ENCODE peak calls at places on chromosomes 5 and 9, in six cellular contexts. M is astrocyte of the spinal cord, T is cardiac muscle cell, H is spleen, N is thoracic aorta, V is fibroblast of mammary gland. I is an unnamed sample.

GRCh38 chr9:99025616-99026270 is 79.2 kb upstream of the TGFBR1 start:
- DNase-seq in N (no peak), H (no peak), T (no peak), V (no peak), M (no peak), I (no peak)

GRCh38 chr5:174535691-174536090 is 188.7 kb upstream of the MSX2 start:
- DNase-seq in M (peak), V (peak), N (no peak), H (no peak), T (no peak), I (no peak)

GRCh38 chr5:78295035-78295961 is 800 bp upstream of the AP3B1 start:
- DNase-seq in H (peak), M (no peak), V (no peak), T (peak), N (no peak), I (no peak)

GRCh38 chr9:114276908-114277821 is 45.7 kb upstream of the ORM1 start:
- DNase-seq in M (peak), T (peak), H (peak), V (peak), N (no peak), I (no peak)

GRCh38 chr9:95207403-95207802 is 110.1 kb downstream of the FANCC start:
- DNase-seq in H (no peak), N (no peak), M (no peak), T (no peak), V (no peak), I (no peak)

GRCh38 chr9:86034863-86035734 is 64.3 kb downstream of the GOLM1 start:
- DNase-seq in T (peak), M (peak), H (no peak), V (peak), N (no peak), I (no peak)

GRCh38 chr5:104088876-104089778 is 526.5 kb upstream of the NUDT12 start:
- DNase-seq in T (no peak), V (no peak), M (peak), H (no peak), N (no peak), I (no peak)

GRCh38 chr9:120735415-120736126 is 21.3 kb upstream of the MEGF9 start:
- DNase-seq in T (peak), H (peak), M (no peak), V (peak), N (no peak), I (no peak)

GRCh38 chr9:35910613-35911488 is 1.6 kb downstream of the SPAAR start:
- DNase-seq in T (peak), V (peak), N (no peak), M (peak), H (peak), I (no peak)

GRCh38 chr5:135183464-135183863 is 149.4 kb upstream of the PITX1 start:
- DNase-seq in T (no peak), H (no peak), M (no peak), N (no peak), V (no peak), I (no peak)

GRCh38 chr9:14212116-14212515 is 101.8 kb downstream of the NFIB start:
- DNase-seq in H (no peak), N (no peak), V (peak), T (peak), M (peak), I (no peak)

GRCh38 chr9:74132986-74133385 is 364.1 kb upstream of the RORB start:
- DNase-seq in N (no peak), T (no peak), V (no peak), M (no peak), H (no peak), I (no peak)
- TF ChIP-seq CTCF in N (no peak), T (no peak), V (no peak), M (no peak), H (no peak), I (no peak)

GRCh38 chr9:76624381-76625048 is 139.7 kb upstream of the PCA3 start:
- DNase-seq in V (no peak), T (no peak), N (no peak), H (no peak), M (no peak), I (no peak)

GRCh38 chr9:76628155-76628554 is 136.1 kb upstream of the PCA3 start:
- DNase-seq in H (no peak), M (no peak), V (no peak), T (no peak), N (no peak), I (no peak)

GRCh38 chr9:76630916-76631315 is 133.3 kb upstream of the PCA3 start:
- DNase-seq in M (no peak), H (no peak), N (no peak), V (no peak), T (no peak), I (no peak)

GRCh38 chr9:76626980-76627379 is 137.3 kb upstream of the PCA3 start:
- DNase-seq in M (no peak), T (no peak), H (no peak), N (no peak), V (no peak), I (no peak)

GRCh38 chr9:76629205-76629990 is 134.8 kb upstream of the PCA3 start:
- DNase-seq in M (no peak), V (no peak), T (no peak), H (no peak), N (no peak), I (no peak)
- H3K4me3 ChIP-seq in M (no peak), V (no peak), T (no peak), H (no peak), N (no peak), I (no peak)

GRCh38 chr9:6907772-6908381 is 150.1 kb downstream of the KDM4C start:
- DNase-seq in M (peak), N (no peak), H (no peak), T (peak), V (peak), I (no peak)
- TF ChIP-seq CTCF in M (peak), N (peak), H (no peak), T (peak), V (peak), I (peak)

GRCh38 chr5:141506381-141507155 is 17.7 kb downstream of the PCDHGC5 start:
- DNase-seq in H (no peak), N (no peak), T (no peak), V (no peak), M (no peak), I (no peak)
- H3K4me3 ChIP-seq in H (no peak), N (no peak), T (no peak), V (no peak), M (no peak), I (no peak)

GRCh38 chr5:147346006-147346561 is 111.3 kb downstream of the STK32A start:
- DNase-seq in M (no peak), H (no peak), T (no peak), V (peak), N (no peak), I (no peak)
- TF ChIP-seq CTCF in M (no peak), H (no peak), T (no peak), V (no peak), N (no peak), I (peak)

GRCh38 chr5:111117149-111117548 is 25.0 kb downstream of the WDR36 start:
- DNase-seq in N (no peak), V (no peak), T (no peak), M (no peak), H (no peak), I (no peak)
- H3K4me3 ChIP-seq in N (no peak), V (no peak), T (no peak), M (no peak), H (no peak), I (no peak)

I was measured in LNCaP clone FGC.